ENCODE peak calls at places on chromosomes 7 and 10, in four cellular contexts. Y, M, R and W are unnamed samples.
A peak's percentile ranks its signal among the peaks of the same experiment; 100 is the strongest.

GRCh38 chr10:33010132-33011037 is 52.4 kb upstream of the ITGB1 start:
- DNase-seq in M (peak; percentile 34), Y (no peak), R (peak; percentile 46), W (peak; percentile 29)

GRCh38 chr10:88062385-88062784 is 199.0 kb downstream of the PTEN start:
- DNase-seq in R (no peak), Y (no peak), M (no peak), W (no peak)

GRCh38 chr7:52431082-52431815 is 604.2 kb upstream of the POM121L12 start:
- DNase-seq in M (no peak), R (no peak), Y (no peak), W (no peak)

GRCh38 chr7:93132216-93132615 is 14.4 kb upstream of the SAMD9 start:
- DNase-seq in R (no peak), M (no peak), Y (no peak), W (no peak)

GRCh38 chr10:16965740-16966447 is 148.7 kb upstream of the RSU1 start:
- DNase-seq in R (no peak), M (peak; percentile 55), Y (no peak), W (no peak)

GRCh38 chr10:131398166-131398565 is 86.6 kb upstream of the TCERG1L start:
- DNase-seq in M (no peak), Y (no peak), R (no peak), W (no peak)

GRCh38 chr10:7426349-7426748 is 15.5 kb upstream of the SFMBT2 start:
- DNase-seq in R (no peak), M (no peak), Y (no peak), W (no peak)

GRCh38 chr7:127900735-127901685 is 130.2 kb downstream of the LRRC4 start:
- DNase-seq in M (no peak), R (no peak), Y (no peak), W (no peak)

GRCh38 chr7:95324396-95324795 is at the start of gene PON1:
- DNase-seq in R (peak; percentile 35), Y (peak; percentile 13), M (no peak), W (peak; percentile 40)

GRCh38 chr10:4704034-4704545 is 121.9 kb upstream of the AKR1E2 start:
- DNase-seq in R (no peak), Y (no peak), M (no peak), W (no peak)

GRCh38 chr10:80468002-80468401 is 13.9 kb downstream of the TSPAN14 start:
- DNase-seq in Y (no peak), M (no peak), R (peak; percentile 63), W (peak; percentile 74)

GRCh38 chr7:73735526-73735905 is 3.1 kb downstream of the ABHD11 start:
- DNase-seq in M (no peak), R (no peak), Y (no peak), W (no peak)

GRCh38 chr7:26624431-26624830 is 240.0 kb downstream of the SKAP2 start:
- DNase-seq in R (no peak), Y (no peak), M (no peak), W (no peak)

GRCh38 chr7:122653685-122654084 is 45.2 kb downstream of the RNF133 start:
- DNase-seq in R (no peak), M (no peak), Y (no peak), W (no peak)

GRCh38 chr10:3048114-3049019 is 19.0 kb upstream of the PFKP start:
- DNase-seq in R (no peak), Y (peak; percentile 61), M (no peak), W (no peak)

GRCh38 chr10:1374501-1374900 is 318.3 kb downstream of the WDR37 start:
- DNase-seq in M (no peak), R (peak; percentile 21), Y (no peak), W (no peak)

GRCh38 chr7:84294391-84294790 is 99.8 kb upstream of the SEMA3A start:
- DNase-seq in M (no peak), Y (no peak), R (no peak), W (no peak)

GRCh38 chr7:32891800-32892520 is 400 bp upstream of the KBTBD2 start:
- DNase-seq in M (peak; percentile 97), R (peak; percentile 96), Y (peak; percentile 90), W (peak; percentile 97)

GRCh38 chr10:98572594-98572993 is 125.9 kb upstream of the HPS1 start:
- DNase-seq in M (no peak), Y (no peak), R (no peak), W (no peak)

GRCh38 chr10:102043456-102043855 is 12.5 kb downstream of the ARMH3 start:
- DNase-seq in Y (no peak), M (no peak), R (no peak), W (no peak)

GRCh38 chr7:158527038-158527437 is 60.6 kb downstream of the PTPRN2 start:
- DNase-seq in Y (no peak), R (no peak), M (no peak), W (no peak)

GRCh38 chr7:116691664-116692063 is 19.7 kb downstream of the MET start:
- DNase-seq in M (peak; percentile 34), R (no peak), Y (no peak), W (no peak)

GRCh38 chr10:60816624-60817023 is 38.3 kb downstream of the CDK1 start:
- DNase-seq in Y (peak; percentile 87), M (peak; percentile 71), R (peak; percentile 68), W (no peak)

GRCh38 chr10:124643281-124644009 is 100.7 kb downstream of the FAM53B start:
- DNase-seq in R (no peak), Y (no peak), M (no peak), W (no peak)
- TF ChIP-seq FOXJ3 in R (no peak), Y (no peak), M (no peak), W (no peak)

DNA sequence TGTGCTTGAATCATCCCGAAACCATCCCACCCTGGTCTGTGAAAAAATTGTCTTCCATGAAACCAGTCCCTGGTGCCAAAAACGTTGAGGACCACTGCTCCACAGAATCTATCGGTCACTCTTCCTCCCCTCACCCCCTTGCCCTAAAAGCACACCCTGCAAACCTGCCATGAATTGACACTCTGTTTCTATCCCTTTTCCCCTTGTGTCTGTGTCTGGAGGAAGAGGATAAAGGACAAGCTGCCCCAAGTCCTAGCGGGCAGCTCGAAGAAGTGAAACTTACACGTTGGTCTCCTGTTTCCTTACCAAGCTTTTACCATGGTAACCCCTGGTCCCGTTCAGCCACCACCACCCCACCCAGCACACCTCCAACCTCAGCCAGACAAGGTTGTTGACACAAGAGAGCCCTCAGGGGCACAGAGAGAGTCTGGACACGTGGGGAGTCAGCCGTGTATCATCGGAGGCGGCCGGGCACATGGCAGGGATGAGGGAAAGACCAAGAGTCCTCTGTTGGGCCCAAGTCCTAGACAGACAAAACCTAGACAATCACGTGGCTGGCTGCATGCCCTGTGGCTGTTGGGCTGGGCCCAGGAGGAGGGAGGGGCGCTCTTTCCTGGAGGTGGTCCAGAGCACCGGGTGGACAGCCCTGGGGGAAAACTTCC is 784 bp upstream of the SERPINE1 start:
- DNase-seq in Y (peak; percentile 25), M (peak; percentile 87), R (no peak), W (no peak)
- TF ChIP-seq FOXJ3 in Y (no peak), M (no peak), R (no peak), W (no peak)

DNA sequence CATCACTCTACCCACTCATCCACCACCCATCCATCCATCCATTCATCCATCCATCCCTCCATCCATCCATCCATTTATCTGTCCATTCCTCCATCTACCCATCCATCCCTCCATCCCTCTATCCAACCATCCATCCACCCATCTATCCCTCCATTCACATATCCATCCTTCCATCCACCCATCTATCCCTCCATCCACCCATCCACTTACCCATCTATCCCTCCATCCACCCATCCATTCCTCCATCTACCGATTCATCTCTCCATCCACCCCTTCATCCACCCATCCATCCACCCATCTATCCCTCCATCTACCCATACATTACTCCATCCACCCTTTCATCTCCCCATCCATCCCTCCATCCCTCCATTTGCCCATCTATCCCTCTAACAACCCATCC is 239.6 kb upstream of the SHH start:
- DNase-seq in Y (no peak), M (no peak), R (no peak), W (no peak)
- TF ChIP-seq FOXJ3 in Y (no peak), M (no peak), R (no peak), W (no peak)

GRCh38 chr7:138513344-138513871 is 53.3 kb downstream of the TRIM24 start:
- DNase-seq in M (no peak), Y (no peak), R (no peak), W (no peak)

GRCh38 chr7:138512092-138512858 is 52.2 kb downstream of the TRIM24 start:
- DNase-seq in Y (no peak), M (no peak), R (no peak), W (no peak)

GRCh38 chr7:138512885-138513284 is 52.8 kb downstream of the TRIM24 start:
- DNase-seq in M (no peak), Y (no peak), R (no peak), W (no peak)

GRCh38 chr7:138514044-138514443 is 54.0 kb downstream of the TRIM24 start:
- DNase-seq in M (no peak), R (no peak), Y (no peak), W (no peak)

DNA sequence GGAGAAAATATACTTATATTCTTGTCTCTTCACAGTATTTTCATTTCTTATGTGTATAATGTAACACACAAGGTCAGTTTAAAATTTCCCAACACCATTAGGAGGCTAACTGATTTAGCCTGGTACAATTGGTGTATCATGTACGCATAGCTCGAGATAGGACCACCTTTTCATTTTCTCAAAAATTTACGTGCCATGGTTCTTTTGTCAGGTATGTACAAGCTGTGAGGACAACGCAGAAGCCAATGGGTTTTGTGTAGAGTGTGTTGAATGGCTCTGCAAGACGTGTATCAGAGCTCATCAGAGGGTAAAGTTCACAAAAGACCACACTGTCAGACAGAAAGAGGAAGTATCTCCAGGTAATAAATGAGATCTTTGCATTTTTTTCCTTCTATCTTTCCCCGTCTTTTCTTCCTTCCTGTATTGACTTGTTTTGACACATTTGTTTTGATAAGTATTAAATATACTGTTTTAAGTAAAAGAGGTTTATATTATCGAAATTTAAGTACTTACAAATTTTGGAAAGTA is 55.0 kb downstream of the TRIM24 start:
- DNase-seq in Y (no peak), M (no peak), R (no peak), W (no peak)
- TF ChIP-seq FOXJ3 in Y (no peak), M (no peak), R (no peak), W (no peak)

DNA sequence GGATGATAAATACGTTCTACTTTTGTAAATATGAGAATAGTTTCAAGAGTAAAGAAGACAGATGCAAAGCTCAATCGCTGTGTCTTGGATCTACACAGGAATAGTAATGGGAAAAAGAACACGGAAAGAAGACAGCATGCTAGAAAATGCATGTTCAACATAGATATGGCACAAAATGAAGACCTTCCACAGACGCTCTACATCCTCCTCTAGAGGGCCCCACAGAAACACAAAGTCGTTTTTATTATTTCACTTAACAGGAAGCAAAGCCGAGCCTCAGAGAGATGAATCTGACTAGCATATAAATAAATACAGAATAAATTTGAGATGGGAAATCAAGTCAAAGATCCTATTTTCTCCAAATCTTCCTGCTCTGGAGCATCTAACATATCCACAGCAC is 292.6 kb downstream of the PARD3 start:
- DNase-seq in Y (peak; percentile 16), M (no peak), R (peak; percentile 22), W (no peak)
- TF ChIP-seq FOXJ3 in Y (no peak), M (no peak), R (no peak), W (no peak)

DNA sequence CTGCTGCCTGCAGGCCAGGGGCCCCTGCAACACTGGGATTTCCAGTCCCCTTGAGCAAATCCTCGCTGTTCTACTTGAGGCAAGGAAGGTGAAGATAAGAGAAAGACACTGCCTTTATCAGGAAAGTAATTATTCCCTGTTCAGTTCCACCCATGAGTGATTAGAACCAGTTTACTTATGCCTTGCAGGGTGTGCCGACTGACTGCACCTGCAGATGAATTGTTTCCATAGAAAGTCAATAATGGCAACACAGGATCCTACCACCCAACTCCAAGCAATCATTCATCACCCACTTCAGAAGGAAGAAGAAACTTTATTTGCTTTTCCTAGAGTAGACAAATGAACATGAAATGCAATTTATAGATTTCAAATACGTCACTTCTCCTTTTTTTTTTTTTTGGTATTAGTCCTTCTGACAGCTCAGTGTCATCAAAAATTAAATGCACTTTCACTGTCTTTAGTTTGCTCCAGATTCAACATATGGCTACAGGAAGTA is 383.9 kb downstream of the SORCS1 start:
- DNase-seq in M (no peak), R (no peak), Y (no peak), W (no peak)
- TF ChIP-seq FOXJ3 in M (no peak), R (no peak), Y (no peak), W (no peak)